ENCODE peak calls at places on chromosomes 13 and 19, in five cellular contexts. One of them, this sample, is unnamed.

GRCh38 chr19:7230826-7231225 is 63.4 kb downstream of the INSR start:
- DNase-seq in esophagus squamous epithelium: no peak
- DNase-seq in NB4: no peak
- DNase-seq in stomach: peak
- DNase-seq in dorsolateral prefrontal cortex: peak
- DNase-seq in this sample: no peak

GRCh38 chr13:113157206-113157928 is 1.1 kb upstream of the PROZ start:
- DNase-seq in esophagus squamous epithelium: no peak
- DNase-seq in NB4: no peak
- DNase-seq in stomach: no peak
- DNase-seq in dorsolateral prefrontal cortex: no peak
- DNase-seq in this sample: no peak

GRCh38 chr19:47152632-47153031 is 22.0 kb downstream of the SAE1 start:
- DNase-seq in esophagus squamous epithelium: no peak
- DNase-seq in NB4: no peak
- DNase-seq in stomach: no peak
- DNase-seq in dorsolateral prefrontal cortex: no peak
- DNase-seq in this sample: no peak

GRCh38 chr13:26471807-26472206 is 85.7 kb upstream of the WASF3 start:
- DNase-seq in esophagus squamous epithelium: no peak
- DNase-seq in NB4: no peak
- DNase-seq in stomach: no peak
- DNase-seq in dorsolateral prefrontal cortex: no peak
- DNase-seq in this sample: no peak

GRCh38 chr13:43516401-43516826 is 270.4 kb downstream of the ENOX1 start:
- DNase-seq in esophagus squamous epithelium: no peak
- DNase-seq in NB4: no peak
- DNase-seq in stomach: no peak
- DNase-seq in dorsolateral prefrontal cortex: no peak
- DNase-seq in this sample: peak

GRCh38 chr13:113552786-113553540 is 31.6 kb upstream of the TFDP1 start:
- DNase-seq in esophagus squamous epithelium: no peak
- DNase-seq in NB4: no peak
- DNase-seq in stomach: peak
- DNase-seq in dorsolateral prefrontal cortex: no peak
- DNase-seq in this sample: no peak

GRCh38 chr13:110062777-110063442 is 244.0 kb downstream of the COL4A1 start:
- DNase-seq in esophagus squamous epithelium: no peak
- DNase-seq in NB4: no peak
- DNase-seq in stomach: no peak
- DNase-seq in dorsolateral prefrontal cortex: no peak
- DNase-seq in this sample: no peak

GRCh38 chr19:16566161-16566560 is 6.1 kb downstream of the SLC35E1 start:
- DNase-seq in esophagus squamous epithelium: no peak
- DNase-seq in NB4: no peak
- DNase-seq in stomach: peak
- DNase-seq in dorsolateral prefrontal cortex: no peak
- DNase-seq in this sample: no peak

GRCh38 chr19:2804156-2805004 is 15.3 kb upstream of the ZNF554 start:
- DNase-seq in esophagus squamous epithelium: no peak
- DNase-seq in NB4: no peak
- DNase-seq in stomach: no peak
- DNase-seq in dorsolateral prefrontal cortex: no peak
- DNase-seq in this sample: no peak

GRCh38 chr13:28805193-28805819 is 14.8 kb upstream of the MTUS2 start:
- DNase-seq in esophagus squamous epithelium: no peak
- DNase-seq in NB4: peak
- DNase-seq in stomach: no peak
- DNase-seq in dorsolateral prefrontal cortex: no peak
- DNase-seq in this sample: peak

GRCh38 chr19:3716147-3716668 is 8.0 kb downstream of the TJP3 start:
- DNase-seq in esophagus squamous epithelium: no peak
- DNase-seq in NB4: no peak
- DNase-seq in stomach: no peak
- DNase-seq in dorsolateral prefrontal cortex: no peak
- DNase-seq in this sample: no peak

GRCh38 chr13:20699715-20700114 is 3.8 kb upstream of the IL17D start:
- DNase-seq in esophagus squamous epithelium: no peak
- DNase-seq in NB4: no peak
- DNase-seq in stomach: no peak
- DNase-seq in dorsolateral prefrontal cortex: no peak
- DNase-seq in this sample: no peak

GRCh38 chr19:19652482-19653295 is 9.2 kb upstream of the GMIP start:
- DNase-seq in esophagus squamous epithelium: no peak
- DNase-seq in NB4: no peak
- DNase-seq in stomach: no peak
- DNase-seq in dorsolateral prefrontal cortex: no peak
- DNase-seq in this sample: no peak

GRCh38 chr13:37074703-37075102 is 15.2 kb upstream of the SUPT20H start:
- DNase-seq in esophagus squamous epithelium: no peak
- DNase-seq in NB4: peak
- DNase-seq in stomach: no peak
- DNase-seq in dorsolateral prefrontal cortex: no peak
- DNase-seq in this sample: peak

GRCh38 chr19:18384775-18385174 is 1.2 kb upstream of the GDF15 start:
- DNase-seq in esophagus squamous epithelium: no peak
- DNase-seq in NB4: no peak
- DNase-seq in stomach: no peak
- DNase-seq in dorsolateral prefrontal cortex: no peak
- DNase-seq in this sample: no peak

GRCh38 chr13:110965038-110965754 is 50.3 kb upstream of the ANKRD10 start:
- DNase-seq in esophagus squamous epithelium: no peak
- DNase-seq in NB4: peak
- DNase-seq in stomach: no peak
- DNase-seq in dorsolateral prefrontal cortex: no peak
- DNase-seq in this sample: peak

DNA sequence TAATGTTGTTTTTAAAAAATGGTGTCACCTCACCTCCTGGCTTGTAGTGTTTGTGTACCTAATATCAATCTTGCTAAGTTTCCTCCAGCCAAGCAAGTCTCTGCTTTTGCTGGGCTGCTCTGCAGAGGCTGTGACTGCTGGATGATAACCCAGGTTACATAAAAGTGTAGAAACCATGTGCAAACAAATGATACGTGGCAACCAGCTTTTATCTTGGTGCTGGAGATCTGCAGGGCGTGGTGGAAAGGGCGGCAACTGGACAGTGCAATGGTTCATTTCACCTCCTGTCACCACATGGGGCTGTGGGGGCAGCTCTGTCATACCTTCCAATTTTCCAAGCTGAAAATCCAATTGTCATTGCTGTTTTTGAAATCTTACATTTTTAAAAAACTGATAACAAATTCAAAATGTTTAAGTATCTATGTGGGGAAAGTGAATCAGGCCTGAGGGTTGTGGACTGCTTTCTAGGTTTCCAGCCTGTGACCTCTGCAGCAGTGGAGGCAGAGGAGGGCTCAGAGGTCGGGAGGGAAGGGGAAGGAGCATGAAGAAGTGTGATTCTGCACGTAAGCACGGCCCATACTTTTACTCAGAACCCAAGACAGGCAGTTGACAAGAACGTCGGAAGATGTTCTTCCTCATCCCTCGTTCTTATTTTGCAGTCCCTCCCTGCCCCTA is 9.7 kb downstream of the GPR42 start:
- DNase-seq in esophagus squamous epithelium: no peak
- DNase-seq in NB4: no peak
- DNase-seq in stomach: peak
- DNase-seq in dorsolateral prefrontal cortex: no peak
- DNase-seq in this sample: no peak
- H3K4me3 ChIP-seq in esophagus squamous epithelium: no peak
- H3K4me3 ChIP-seq in NB4: no peak
- H3K4me3 ChIP-seq in stomach: no peak
- H3K4me3 ChIP-seq in dorsolateral prefrontal cortex: no peak
- H3K4me3 ChIP-seq in this sample: no peak

DNA sequence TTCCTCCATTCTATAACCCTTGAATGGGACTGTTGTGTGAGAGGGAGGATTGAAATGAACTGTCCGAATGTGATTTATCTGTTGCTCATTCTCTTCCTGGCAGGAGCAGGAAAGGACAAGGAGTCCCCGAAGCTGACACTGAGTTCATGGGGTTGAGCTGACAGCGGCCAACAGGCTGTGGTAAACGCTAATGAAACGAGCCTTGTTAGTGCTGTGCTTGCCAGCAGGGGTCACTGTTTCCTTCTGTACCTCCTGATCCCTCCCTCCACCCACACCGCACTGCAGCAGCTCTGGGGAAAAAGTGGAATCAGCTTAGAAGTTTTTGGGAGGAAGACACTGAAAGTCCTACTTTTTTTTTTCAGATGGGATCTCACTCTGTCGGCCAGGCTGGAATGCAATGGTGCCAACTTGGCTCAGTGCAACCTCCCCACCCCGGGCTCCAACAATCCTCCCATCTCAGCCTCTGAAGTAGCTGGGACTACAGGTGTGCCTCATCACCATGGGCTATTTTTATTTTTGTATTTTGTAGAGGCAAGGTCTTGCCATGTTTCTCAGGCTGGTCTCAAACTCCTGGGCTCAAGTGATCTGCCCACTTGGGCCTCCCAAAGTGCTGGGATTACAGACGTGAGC is 6.7 kb upstream of the ZNF761 start:
- DNase-seq in esophagus squamous epithelium: no peak
- DNase-seq in NB4: peak
- DNase-seq in stomach: peak
- DNase-seq in dorsolateral prefrontal cortex: peak
- DNase-seq in this sample: peak
- TF ChIP-seq CTCF in esophagus squamous epithelium: peak
- TF ChIP-seq CTCF in NB4: peak
- TF ChIP-seq CTCF in stomach: peak
- TF ChIP-seq CTCF in dorsolateral prefrontal cortex: peak
- TF ChIP-seq CTCF in this sample: peak

GRCh38 chr19:51417807-51418152 is 338 bp upstream of the SIGLEC10 start:
- DNase-seq in esophagus squamous epithelium: no peak
- DNase-seq in NB4: no peak
- DNase-seq in stomach: no peak
- DNase-seq in dorsolateral prefrontal cortex: no peak
- DNase-seq in this sample: no peak
- H3K4me3 ChIP-seq in esophagus squamous epithelium: no peak
- H3K4me3 ChIP-seq in NB4: peak
- H3K4me3 ChIP-seq in stomach: no peak
- H3K4me3 ChIP-seq in dorsolateral prefrontal cortex: no peak
- H3K4me3 ChIP-seq in this sample: no peak

DNA sequence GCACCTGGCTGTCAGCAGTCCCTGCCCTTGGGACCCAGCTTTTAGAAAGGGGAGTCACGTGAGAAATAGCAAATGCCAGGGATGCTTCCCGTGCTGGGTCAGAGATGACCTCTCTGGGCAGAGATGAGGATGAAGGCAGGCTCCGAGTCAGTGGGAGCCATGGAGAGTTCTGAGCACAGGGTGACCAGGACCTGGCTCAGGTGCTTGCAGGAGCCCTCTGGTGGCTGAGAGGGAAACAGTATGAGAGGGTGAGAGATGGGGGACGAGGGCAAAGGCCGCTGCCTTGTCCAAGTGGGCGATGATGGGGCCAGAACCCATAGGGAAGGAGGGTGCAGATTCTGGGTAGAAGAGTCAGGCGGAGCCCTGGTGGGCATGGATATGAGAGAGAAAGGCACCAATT is 15.8 kb downstream of the TMED1 start:
- DNase-seq in esophagus squamous epithelium: no peak
- DNase-seq in NB4: no peak
- DNase-seq in stomach: no peak
- DNase-seq in dorsolateral prefrontal cortex: no peak
- DNase-seq in this sample: no peak
- TF ChIP-seq CTCF in esophagus squamous epithelium: no peak
- TF ChIP-seq CTCF in NB4: peak
- TF ChIP-seq CTCF in stomach: no peak
- TF ChIP-seq CTCF in dorsolateral prefrontal cortex: no peak
- TF ChIP-seq CTCF in this sample: peak

DNA sequence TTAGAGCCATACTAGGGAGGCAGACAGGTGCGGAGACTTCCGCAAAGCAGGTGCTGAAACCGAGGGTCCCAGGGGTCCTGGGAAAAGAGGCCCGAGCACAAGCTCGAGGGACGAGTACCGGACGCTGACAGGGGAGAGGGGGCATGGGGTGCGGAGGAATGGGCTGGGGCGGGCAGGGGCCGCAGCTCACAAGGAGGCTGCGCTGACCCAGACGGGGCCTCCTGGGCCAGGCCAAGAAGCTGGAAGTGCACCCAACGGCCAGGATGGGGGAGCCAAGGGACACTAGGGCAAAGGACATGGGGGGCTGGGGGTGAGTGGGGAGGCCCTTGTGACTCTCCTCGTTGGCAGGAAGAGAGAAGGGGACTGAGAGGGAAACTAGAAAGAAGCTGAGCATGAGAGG is 1.8 kb downstream of the POLR2E start:
- DNase-seq in esophagus squamous epithelium: no peak
- DNase-seq in NB4: no peak
- DNase-seq in stomach: no peak
- DNase-seq in dorsolateral prefrontal cortex: no peak
- DNase-seq in this sample: no peak
- H3K4me3 ChIP-seq in esophagus squamous epithelium: no peak
- H3K4me3 ChIP-seq in NB4: no peak
- H3K4me3 ChIP-seq in stomach: peak
- H3K4me3 ChIP-seq in dorsolateral prefrontal cortex: peak
- H3K4me3 ChIP-seq in this sample: peak

GRCh38 chr19:58229255-58229639 is 533 bp downstream of the ZNF544 start:
- DNase-seq in esophagus squamous epithelium: no peak
- DNase-seq in NB4: peak
- DNase-seq in stomach: no peak
- DNase-seq in dorsolateral prefrontal cortex: no peak
- DNase-seq in this sample: peak

GRCh38 chr19:58227964-58228583 is 640 bp upstream of the ZNF544 start:
- DNase-seq in esophagus squamous epithelium: no peak
- DNase-seq in NB4: peak
- DNase-seq in stomach: no peak
- DNase-seq in dorsolateral prefrontal cortex: peak
- DNase-seq in this sample: no peak

GRCh38 chr19:58228584-58229254 is at the start of gene ZNF544:
- DNase-seq in esophagus squamous epithelium: no peak
- DNase-seq in NB4: peak
- DNase-seq in stomach: peak
- DNase-seq in dorsolateral prefrontal cortex: peak
- DNase-seq in this sample: peak
- TF ChIP-seq CTCF in esophagus squamous epithelium: no peak
- TF ChIP-seq CTCF in NB4: no peak
- TF ChIP-seq CTCF in stomach: no peak
- TF ChIP-seq CTCF in dorsolateral prefrontal cortex: no peak
- TF ChIP-seq CTCF in this sample: peak

GRCh38 chr19:54465367-54466109 is 2.0 kb upstream of the LENG9 start:
- DNase-seq in esophagus squamous epithelium: no peak
- DNase-seq in NB4: no peak
- DNase-seq in stomach: no peak
- DNase-seq in dorsolateral prefrontal cortex: no peak
- DNase-seq in this sample: no peak
- H3K4me3 ChIP-seq in esophagus squamous epithelium: no peak
- H3K4me3 ChIP-seq in NB4: no peak
- H3K4me3 ChIP-seq in stomach: peak
- H3K4me3 ChIP-seq in dorsolateral prefrontal cortex: no peak
- H3K4me3 ChIP-seq in this sample: no peak

DNA sequence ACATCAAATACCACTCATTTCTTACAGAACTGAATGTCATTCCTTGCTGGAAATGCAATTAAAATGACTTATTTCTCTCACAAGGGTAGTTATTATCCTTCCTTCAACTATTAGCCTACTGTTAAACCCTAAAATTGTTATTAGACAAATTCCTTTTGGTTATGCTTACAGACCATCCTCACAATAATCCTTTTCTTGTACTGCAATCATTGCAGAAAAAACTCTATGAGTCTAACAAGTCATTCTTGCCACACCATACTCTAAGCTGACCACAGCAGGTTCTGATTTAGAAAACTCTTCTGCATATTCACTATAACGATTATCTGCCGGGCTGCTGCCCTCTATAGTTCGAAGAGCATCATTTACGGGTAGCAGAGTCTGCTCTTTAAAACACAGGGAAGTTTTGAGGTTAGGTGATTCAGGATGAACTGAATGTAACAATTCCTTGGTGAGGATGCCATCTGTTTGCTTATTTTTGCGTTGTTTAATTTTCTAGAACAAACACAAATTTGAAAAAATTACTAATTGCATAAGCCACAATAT is 38.2 kb downstream of the MTMR6 start:
- DNase-seq in esophagus squamous epithelium: no peak
- DNase-seq in NB4: peak
- DNase-seq in stomach: no peak
- DNase-seq in dorsolateral prefrontal cortex: peak
- DNase-seq in this sample: peak
- TF ChIP-seq CTCF in esophagus squamous epithelium: no peak
- TF ChIP-seq CTCF in NB4: peak
- TF ChIP-seq CTCF in stomach: no peak
- TF ChIP-seq CTCF in dorsolateral prefrontal cortex: peak
- TF ChIP-seq CTCF in this sample: peak